ENCODE peak calls at places on chromosomes 4 and X, in seven cellular contexts. One of them, this sample, is unnamed.

GRCh38 chr4:90127223-90127705 is at the start of gene CCSER1:
- DNase-seq in fibroblast of lung: peak
- DNase-seq in PC-3: peak
- DNase-seq in K562: no peak
- DNase-seq in IMR-90: peak
- DNase-seq in H1: peak
- DNase-seq in MM.1S: peak
- DNase-seq in this sample: peak

GRCh38 chr4:173752610-173753009 is 222.6 kb upstream of the HAND2 start:
- DNase-seq in fibroblast of lung: no peak
- DNase-seq in PC-3: peak
- DNase-seq in K562: peak
- DNase-seq in IMR-90: peak
- DNase-seq in H1: peak
- DNase-seq in MM.1S: peak
- DNase-seq in this sample: peak

GRCh38 chr4:152972821-152973613 is 36.9 kb downstream of the FHDC1 start:
- DNase-seq in fibroblast of lung: peak
- DNase-seq in PC-3: peak
- DNase-seq in K562: no peak
- DNase-seq in IMR-90: peak
- DNase-seq in H1: no peak
- DNase-seq in MM.1S: no peak
- DNase-seq in this sample: no peak

GRCh38 chr4:159010563-159011260 is 92.2 kb upstream of the RAPGEF2 start:
- DNase-seq in fibroblast of lung: peak
- DNase-seq in PC-3: peak
- DNase-seq in K562: no peak
- DNase-seq in IMR-90: peak
- DNase-seq in H1: no peak
- DNase-seq in MM.1S: no peak
- DNase-seq in this sample: no peak

GRCh38 chr4:82247629-82248028 is 126.2 kb downstream of the HNRNPD start:
- DNase-seq in fibroblast of lung: no peak
- DNase-seq in PC-3: no peak
- DNase-seq in K562: no peak
- DNase-seq in IMR-90: no peak
- DNase-seq in H1: no peak
- DNase-seq in MM.1S: no peak
- DNase-seq in this sample: no peak

GRCh38 chr4:170007113-170007512 is 19.1 kb downstream of the MFAP3L start:
- DNase-seq in fibroblast of lung: peak
- DNase-seq in PC-3: no peak
- DNase-seq in K562: peak
- DNase-seq in IMR-90: no peak
- DNase-seq in H1: no peak
- DNase-seq in MM.1S: peak
- DNase-seq in this sample: no peak

GRCh38 chr4:35820026-35820425 is 424.3 kb downstream of the ARAP2 start:
- DNase-seq in fibroblast of lung: no peak
- DNase-seq in PC-3: peak
- DNase-seq in K562: no peak
- DNase-seq in IMR-90: no peak
- DNase-seq in H1: no peak
- DNase-seq in MM.1S: no peak
- DNase-seq in this sample: no peak

GRCh38 chrX:151974336-151975227 is at the start of gene GABRE:
- DNase-seq in fibroblast of lung: peak
- DNase-seq in PC-3: no peak
- DNase-seq in K562: peak
- DNase-seq in IMR-90: no peak
- DNase-seq in H1: peak
- DNase-seq in MM.1S: peak
- DNase-seq in this sample: peak

GRCh38 chr4:143641406-143641805 is 59.1 kb downstream of the FREM3 start:
- DNase-seq in fibroblast of lung: peak
- DNase-seq in PC-3: no peak
- DNase-seq in K562: no peak
- DNase-seq in IMR-90: no peak
- DNase-seq in H1: no peak
- DNase-seq in MM.1S: no peak
- DNase-seq in this sample: no peak

GRCh38 chrX:54419559-54420302 is 20.5 kb upstream of the TSR2 start:
- DNase-seq in fibroblast of lung: no peak
- DNase-seq in PC-3: no peak
- DNase-seq in K562: no peak
- DNase-seq in IMR-90: no peak
- DNase-seq in H1: no peak
- DNase-seq in MM.1S: no peak
- DNase-seq in this sample: no peak

GRCh38 chrX:69234624-69235023 is 69.4 kb upstream of the PJA1 start:
- DNase-seq in fibroblast of lung: no peak
- DNase-seq in PC-3: no peak
- DNase-seq in K562: no peak
- DNase-seq in IMR-90: no peak
- DNase-seq in H1: no peak
- DNase-seq in MM.1S: no peak
- DNase-seq in this sample: no peak

GRCh38 chr4:131309628-131310027 is 1839.5 kb upstream of the PCDH10 start:
- DNase-seq in fibroblast of lung: no peak
- DNase-seq in PC-3: no peak
- DNase-seq in K562: no peak
- DNase-seq in IMR-90: no peak
- DNase-seq in H1: no peak
- DNase-seq in MM.1S: no peak
- DNase-seq in this sample: no peak

GRCh38 chrX:44456685-44457084 is 86.0 kb downstream of the FUNDC1 start:
- DNase-seq in fibroblast of lung: no peak
- DNase-seq in PC-3: no peak
- DNase-seq in K562: no peak
- DNase-seq in IMR-90: no peak
- DNase-seq in H1: no peak
- DNase-seq in MM.1S: no peak
- DNase-seq in this sample: no peak

GRCh38 chr4:129438582-129438981 is 342.6 kb downstream of the C4orf33 start:
- DNase-seq in fibroblast of lung: no peak
- DNase-seq in PC-3: no peak
- DNase-seq in K562: no peak
- DNase-seq in IMR-90: no peak
- DNase-seq in H1: no peak
- DNase-seq in MM.1S: no peak
- DNase-seq in this sample: no peak

GRCh38 chrX:19926095-19926494 is 38.7 kb upstream of the SH3KBP1 start:
- DNase-seq in fibroblast of lung: no peak
- DNase-seq in PC-3: no peak
- DNase-seq in K562: no peak
- DNase-seq in IMR-90: no peak
- DNase-seq in H1: no peak
- DNase-seq in MM.1S: peak
- DNase-seq in this sample: no peak

GRCh38 chrX:102339312-102340298 is 92.6 kb downstream of the NXF2 start:
- DNase-seq in fibroblast of lung: no peak
- DNase-seq in PC-3: no peak
- DNase-seq in K562: no peak
- DNase-seq in IMR-90: no peak
- DNase-seq in H1: no peak
- DNase-seq in MM.1S: peak
- DNase-seq in this sample: no peak

GRCh38 chrX:154804564-154804956 is 725 bp downstream of the MPP1 start:
- DNase-seq in fibroblast of lung: no peak
- DNase-seq in PC-3: no peak
- DNase-seq in K562: no peak
- DNase-seq in IMR-90: no peak
- DNase-seq in H1: no peak
- DNase-seq in MM.1S: no peak
- DNase-seq in this sample: no peak

GRCh38 chr4:131499139-131499873 is 1649.8 kb upstream of the PCDH10 start:
- DNase-seq in fibroblast of lung: peak
- DNase-seq in PC-3: peak
- DNase-seq in K562: peak
- DNase-seq in IMR-90: peak
- DNase-seq in H1: no peak
- DNase-seq in MM.1S: no peak
- DNase-seq in this sample: no peak

GRCh38 chr4:125191252-125191651 is 123.5 kb upstream of the FAT4 start:
- DNase-seq in fibroblast of lung: peak
- DNase-seq in PC-3: peak
- DNase-seq in K562: no peak
- DNase-seq in IMR-90: peak
- DNase-seq in H1: no peak
- DNase-seq in MM.1S: no peak
- DNase-seq in this sample: no peak

GRCh38 chr4:100985576-100985975 is 361.8 kb downstream of the PPP3CA start:
- DNase-seq in fibroblast of lung: no peak
- DNase-seq in PC-3: no peak
- DNase-seq in K562: no peak
- DNase-seq in IMR-90: no peak
- DNase-seq in H1: no peak
- DNase-seq in MM.1S: no peak
- DNase-seq in this sample: no peak

GRCh38 chr4:169115897-169116254 is 105.8 kb upstream of the CBR4 start:
- DNase-seq in fibroblast of lung: peak
- DNase-seq in PC-3: peak
- DNase-seq in K562: peak
- DNase-seq in IMR-90: peak
- DNase-seq in H1: no peak
- DNase-seq in MM.1S: no peak
- DNase-seq in this sample: no peak

GRCh38 chr4:87009095-87009648 is 74.4 kb downstream of the AFF1 start:
- DNase-seq in fibroblast of lung: no peak
- DNase-seq in PC-3: no peak
- DNase-seq in K562: peak
- DNase-seq in IMR-90: no peak
- DNase-seq in H1: no peak
- DNase-seq in MM.1S: no peak
- DNase-seq in this sample: no peak
- H3K4me3 ChIP-seq in fibroblast of lung: no peak
- H3K4me3 ChIP-seq in PC-3: no peak
- H3K4me3 ChIP-seq in K562: peak
- H3K4me3 ChIP-seq in IMR-90: no peak
- H3K4me3 ChIP-seq in H1: no peak
- H3K4me3 ChIP-seq in MM.1S: peak
- H3K4me3 ChIP-seq in this sample: peak

DNA sequence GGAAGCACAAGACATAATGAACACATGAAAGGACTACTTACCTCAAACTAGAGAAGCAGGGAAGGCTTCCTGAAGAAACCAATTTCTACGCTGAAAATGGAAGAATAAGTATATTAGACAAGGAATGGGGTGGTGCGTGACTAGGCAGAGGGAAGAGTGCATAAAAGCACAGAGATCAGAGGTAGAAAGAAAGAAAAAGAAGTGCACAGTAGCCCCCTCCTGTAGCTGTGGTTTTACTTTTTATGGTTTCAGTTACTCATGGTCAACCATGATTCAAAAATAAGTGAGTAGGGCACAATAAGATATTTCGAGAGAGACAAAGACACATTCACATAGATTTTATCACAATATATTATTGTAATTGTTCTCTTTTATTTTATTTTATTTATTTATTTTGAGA is 934.5 kb upstream of the INTU start:
- DNase-seq in fibroblast of lung: no peak
- DNase-seq in PC-3: no peak
- DNase-seq in K562: no peak
- DNase-seq in IMR-90: no peak
- DNase-seq in H1: no peak
- DNase-seq in MM.1S: no peak
- DNase-seq in this sample: no peak
- H2AFZ ChIP-seq in fibroblast of lung: no peak
- H2AFZ ChIP-seq in PC-3: no peak
- H2AFZ ChIP-seq in K562: no peak
- H2AFZ ChIP-seq in IMR-90: no peak
- H2AFZ ChIP-seq in H1: no peak
- H2AFZ ChIP-seq in MM.1S: no peak
- H2AFZ ChIP-seq in this sample: no peak

DNA sequence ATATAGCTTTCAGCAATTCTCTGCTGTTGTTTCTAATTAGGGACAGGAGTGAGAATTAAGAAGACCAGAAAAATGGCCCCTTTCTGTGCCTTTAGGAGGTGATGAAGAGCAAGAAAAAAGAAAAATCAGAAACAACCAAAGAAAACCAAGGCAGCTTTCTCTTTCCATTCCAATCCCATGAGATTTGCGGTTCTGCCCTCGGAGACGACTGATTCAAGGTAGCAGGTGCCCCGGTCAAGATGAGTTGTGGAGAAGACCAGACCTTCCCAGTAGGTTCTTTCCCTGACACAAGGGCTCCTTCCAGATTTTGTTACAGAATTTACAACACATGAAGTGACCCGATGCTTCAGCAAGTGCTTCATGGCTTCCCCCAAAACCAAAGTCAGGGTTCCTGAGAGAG is 21.9 kb downstream of the TLR10 start:
- DNase-seq in fibroblast of lung: no peak
- DNase-seq in PC-3: no peak
- DNase-seq in K562: no peak
- DNase-seq in IMR-90: no peak
- DNase-seq in H1: no peak
- DNase-seq in MM.1S: no peak
- DNase-seq in this sample: no peak
- H3K4me3 ChIP-seq in fibroblast of lung: no peak
- H3K4me3 ChIP-seq in PC-3: no peak
- H3K4me3 ChIP-seq in K562: no peak
- H3K4me3 ChIP-seq in IMR-90: no peak
- H3K4me3 ChIP-seq in H1: no peak
- H3K4me3 ChIP-seq in MM.1S: no peak
- H3K4me3 ChIP-seq in this sample: no peak

GRCh38 chr4:83629945-83630684 is 94.2 kb downstream of the GPAT3 start:
- DNase-seq in fibroblast of lung: peak
- DNase-seq in PC-3: peak
- DNase-seq in K562: peak
- DNase-seq in IMR-90: peak
- DNase-seq in H1: no peak
- DNase-seq in MM.1S: no peak
- DNase-seq in this sample: no peak

GRCh38 chr4:83626245-83626843 is 90.4 kb downstream of the GPAT3 start:
- DNase-seq in fibroblast of lung: no peak
- DNase-seq in PC-3: no peak
- DNase-seq in K562: peak
- DNase-seq in IMR-90: no peak
- DNase-seq in H1: no peak
- DNase-seq in MM.1S: no peak
- DNase-seq in this sample: no peak

GRCh38 chr4:83631066-83631465 is 95.2 kb downstream of the GPAT3 start:
- DNase-seq in fibroblast of lung: peak
- DNase-seq in PC-3: no peak
- DNase-seq in K562: no peak
- DNase-seq in IMR-90: peak
- DNase-seq in H1: no peak
- DNase-seq in MM.1S: no peak
- DNase-seq in this sample: no peak

DNA sequence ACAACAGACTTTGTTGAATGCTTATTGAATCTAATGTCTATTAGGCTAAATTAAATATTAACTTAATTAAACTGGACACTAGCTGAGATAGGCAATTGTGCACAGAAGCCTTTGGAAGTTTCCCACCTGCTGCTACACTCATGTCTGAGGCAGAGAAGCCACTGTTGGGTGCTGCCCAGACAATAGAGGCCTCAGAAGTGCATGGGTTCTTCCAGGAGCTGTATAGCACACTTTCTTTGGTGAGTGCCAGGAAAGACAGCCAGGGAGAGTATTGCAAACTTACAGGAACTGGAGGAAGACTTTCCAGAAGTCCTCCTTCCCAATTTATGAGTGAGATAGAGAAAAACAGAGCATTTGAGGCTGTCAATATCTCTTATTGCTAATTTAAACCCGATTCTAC is 89.9 kb downstream of the GPAT3 start:
- DNase-seq in fibroblast of lung: no peak
- DNase-seq in PC-3: no peak
- DNase-seq in K562: no peak
- DNase-seq in IMR-90: no peak
- DNase-seq in H1: no peak
- DNase-seq in MM.1S: no peak
- DNase-seq in this sample: no peak
- H2AFZ ChIP-seq in fibroblast of lung: no peak
- H2AFZ ChIP-seq in PC-3: no peak
- H2AFZ ChIP-seq in K562: peak
- H2AFZ ChIP-seq in IMR-90: no peak
- H2AFZ ChIP-seq in H1: no peak
- H2AFZ ChIP-seq in MM.1S: no peak
- H2AFZ ChIP-seq in this sample: no peak

This sample was measured in neural progenitor cell.